ENCODE peak calls at places on chromosome 2, in five cellular contexts. R, C, V, T and Y are unnamed samples.

GRCh38 chr2:120224735-120225548 is 1.7 kb upstream of the TMEM185B start:
- DNase-seq in V (no peak), R (no peak), T (no peak), C (no peak), Y (no peak)

GRCh38 chr2:158742536-158742935 is 52.6 kb upstream of the DAPL1 start:
- DNase-seq in V (no peak), C (no peak), T (no peak), R (no peak), Y (no peak)

GRCh38 chr2:177783091-177783490 is 289.5 kb downstream of the PDE11A start:
- DNase-seq in T (no peak), C (no peak), R (no peak), V (no peak), Y (no peak)

GRCh38 chr2:165348441-165348840 is 109.2 kb downstream of the SCN2A start:
- DNase-seq in C (no peak), R (no peak), V (no peak), T (no peak), Y (no peak)

GRCh38 chr2:39762448-39762847 is 16.6 kb downstream of the THUMPD2 start:
- DNase-seq in V (no peak), T (no peak), R (no peak), C (no peak), Y (no peak)

GRCh38 chr2:10253596-10254372 is 48.9 kb upstream of the HPCAL1 start:
- DNase-seq in V (peak; percentile 51), C (no peak), T (no peak), R (no peak), Y (peak; percentile 45)

GRCh38 chr2:112085916-112086669 is 31.0 kb downstream of the TMEM87B start:
- DNase-seq in V (no peak), C (no peak), T (peak; percentile 46), R (no peak), Y (no peak)

GRCh38 chr2:182866095-182866460 is 359 bp downstream of the FRZB start:
- DNase-seq in R (no peak), C (peak; percentile 31), V (no peak), T (peak; percentile 36), Y (no peak)

GRCh38 chr2:111042772-111043771 is 77.6 kb upstream of the BCL2L11 start:
- DNase-seq in C (no peak), R (no peak), V (no peak), T (no peak), Y (no peak)

GRCh38 chr2:225091336-225091735 is 49.1 kb upstream of the DOCK10 start:
- DNase-seq in T (no peak), R (peak; percentile 95), C (no peak), V (no peak), Y (no peak)

GRCh38 chr2:121075006-121075545 is 209.9 kb downstream of the TFCP2L1 start:
- DNase-seq in R (peak; percentile 98), T (peak; percentile 42), V (peak; percentile 88), C (peak; percentile 83), Y (no peak)

GRCh38 chr2:186853871-186854435 is 5.0 kb upstream of the ZSWIM2 start:
- DNase-seq in V (no peak), C (no peak), T (no peak), R (no peak), Y (no peak)

GRCh38 chr2:146997488-146997887 is 847.3 kb upstream of the ACVR2A start:
- DNase-seq in V (no peak), C (no peak), T (no peak), R (no peak), Y (no peak)

GRCh38 chr2:46448111-46448510 is 31.3 kb upstream of the TMEM247 start:
- DNase-seq in R (no peak), V (no peak), T (no peak), C (no peak), Y (no peak)

GRCh38 chr2:124193706-124194105 is 168.6 kb downstream of the CNTNAP5 start:
- DNase-seq in T (no peak), R (no peak), C (no peak), V (no peak), Y (no peak)

GRCh38 chr2:218370410-218371063 is 11.5 kb upstream of the SLC11A1 start:
- DNase-seq in V (peak; percentile 92), R (no peak), C (no peak), T (peak; percentile 76), Y (peak; percentile 93)

GRCh38 chr2:37629529-37629928 is 41.9 kb downstream of the CDC42EP3 start:
- DNase-seq in C (no peak), V (no peak), R (peak; percentile 75), T (no peak), Y (no peak)

GRCh38 chr2:15242936-15243461 is 318.1 kb downstream of the NBAS start:
- DNase-seq in V (peak; percentile 43), T (no peak), C (no peak), R (no peak), Y (no peak)

GRCh38 chr2:120736955-120737801 is 1.5 kb downstream of the GLI2 start:
- DNase-seq in T (peak; percentile 72), R (peak; percentile 81), V (no peak), C (peak; percentile 83), Y (no peak)

GRCh38 chr2:218030409-218031195 is 27.8 kb upstream of the TNS1 start:
- DNase-seq in C (no peak), R (no peak), V (no peak), T (no peak), Y (no peak)

GRCh38 chr2:106685180-106685897 is 198.2 kb downstream of the CD8B2 start:
- DNase-seq in R (no peak), V (peak; percentile 3), C (no peak), T (no peak), Y (no peak)

GRCh38 chr2:110716959-110717645 is 15.3 kb upstream of the ACOXL start:
- DNase-seq in T (no peak), R (no peak), C (no peak), V (no peak), Y (no peak)

GRCh38 chr2:101983486-101983885 is 8.3 kb upstream of the IL1R2 start:
- DNase-seq in V (no peak), R (no peak), T (no peak), C (no peak), Y (no peak)

GRCh38 chr2:168136392-168136977 is 110.9 kb downstream of the STK39 start:
- DNase-seq in C (no peak), V (peak; percentile 58), R (no peak), T (no peak), Y (no peak)

GRCh38 chr2:68901561-68901960 is 30.4 kb upstream of the BMP10 start:
- DNase-seq in T (no peak), R (no peak), C (no peak), V (no peak), Y (no peak)

GRCh38 chr2:68905116-68905515 is 33.9 kb upstream of the BMP10 start:
- DNase-seq in C (no peak), T (no peak), V (no peak), R (no peak), Y (no peak)

GRCh38 chr2:68900496-68901198 is 29.4 kb upstream of the BMP10 start:
- DNase-seq in R (no peak), V (peak; percentile 65), C (no peak), T (no peak), Y (no peak)

DNA sequence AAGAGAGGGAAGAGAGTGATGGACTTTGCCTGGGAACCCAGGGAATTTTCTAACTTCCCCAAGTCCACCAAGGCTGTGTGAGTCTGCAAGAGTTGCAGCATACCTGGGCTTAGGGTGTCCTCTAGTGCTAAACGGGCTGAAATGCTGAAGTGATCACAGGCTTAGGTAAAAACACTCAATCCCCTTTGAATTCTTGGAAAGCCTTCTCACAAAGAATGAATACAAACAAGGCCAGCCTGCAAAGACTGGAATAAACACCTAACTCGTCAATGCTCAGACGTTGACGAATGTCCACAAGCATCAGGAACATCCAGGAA is 30.0 kb upstream of the BMP10 start:
- DNase-seq in R (no peak), V (peak; percentile 67), T (no peak), C (no peak), Y (no peak)
- TF ChIP-seq CTCF in R (peak; percentile 61), V (peak; percentile 47), T (no peak), C (peak; percentile 28), Y (peak; percentile 9)

GRCh38 chr2:219908538-219908937 is 281.1 kb downstream of the SLC4A3 start:
- DNase-seq in V (no peak), R (no peak), C (no peak), T (no peak), Y (no peak)

GRCh38 chr2:219911541-219911940 is 284.1 kb downstream of the SLC4A3 start:
- DNase-seq in C (no peak), V (no peak), R (no peak), T (no peak), Y (no peak)

GRCh38 chr2:219916261-219916660 is 288.8 kb downstream of the SLC4A3 start:
- DNase-seq in R (no peak), V (no peak), C (no peak), T (no peak), Y (no peak)

GRCh38 chr2:219914577-219914976 is 287.1 kb downstream of the SLC4A3 start:
- DNase-seq in R (no peak), C (no peak), V (no peak), T (no peak), Y (no peak)

DNA sequence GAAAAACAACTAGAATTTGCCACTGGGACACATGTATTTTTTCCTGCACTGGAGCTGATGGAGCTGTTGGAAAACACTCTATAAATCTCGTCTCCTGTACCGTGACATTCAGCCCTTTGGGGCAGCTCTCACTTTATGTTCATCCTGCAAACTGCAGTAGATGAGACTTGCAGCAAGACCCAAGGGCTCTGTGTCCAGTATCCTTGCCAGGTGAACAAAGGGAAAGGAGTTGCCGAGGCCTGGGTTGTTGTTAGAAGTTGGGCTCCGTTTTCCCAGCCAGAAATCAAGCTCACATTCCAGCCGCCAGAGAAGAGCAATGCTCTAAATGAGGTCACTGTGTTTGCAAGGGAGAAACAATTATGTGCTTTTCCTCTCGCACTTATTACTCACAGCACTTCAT is 285.1 kb downstream of the SLC4A3 start:
- DNase-seq in C (peak; percentile 28), V (no peak), R (peak; percentile 46), T (no peak), Y (no peak)
- TF ChIP-seq CTCF in C (no peak), V (no peak), R (peak; percentile 67), T (peak; percentile 25), Y (no peak)

DNA sequence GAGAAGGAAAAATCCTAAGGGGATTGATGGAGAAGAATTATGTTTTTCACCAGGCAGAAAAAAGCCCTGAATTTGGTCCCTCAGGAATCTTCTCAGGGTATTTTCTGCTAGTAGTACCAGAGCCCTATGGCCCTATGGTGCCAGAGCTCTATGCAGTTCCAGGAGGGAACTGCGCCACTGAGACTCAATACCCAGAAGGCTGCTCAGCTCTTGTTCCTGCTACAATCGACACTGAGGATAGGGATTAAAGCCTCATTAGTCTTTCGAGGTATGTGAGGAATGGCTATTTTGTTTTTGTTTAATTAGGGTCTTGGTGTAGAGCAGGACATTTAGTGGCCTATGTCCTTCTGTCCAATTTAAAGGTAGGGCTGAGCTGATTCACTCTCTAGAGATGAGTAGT is 21.7 kb upstream of the PPP3R1 start:
- DNase-seq in T (no peak), R (no peak), V (no peak), C (no peak), Y (no peak)
- TF ChIP-seq CTCF in T (no peak), R (no peak), V (no peak), C (no peak), Y (no peak)

GRCh38 chr2:166364476-166365161 is 11.1 kb downstream of the SCN9A start:
- DNase-seq in T (no peak), C (no peak), R (no peak), V (no peak), Y (no peak)

GRCh38 chr2:166360426-166360825 is 15.3 kb downstream of the SCN9A start:
- DNase-seq in R (no peak), V (no peak), C (no peak), T (no peak), Y (no peak)

GRCh38 chr2:166360906-166361305 is 14.8 kb downstream of the SCN9A start:
- DNase-seq in V (no peak), T (no peak), R (no peak), C (no peak), Y (no peak)

GRCh38 chr2:166365239-166365638 is 10.5 kb downstream of the SCN9A start:
- DNase-seq in C (no peak), R (no peak), V (no peak), T (no peak), Y (no peak)

GRCh38 chr2:166361351-166362153 is 14.2 kb downstream of the SCN9A start:
- DNase-seq in C (peak; percentile 37), R (peak; percentile 29), T (no peak), V (peak; percentile 29), Y (no peak)
- TF ChIP-seq CTCF in C (peak; percentile 55), R (peak; percentile 60), T (no peak), V (peak; percentile 40), Y (peak; percentile 56)